ENCODE peak calls at places on chromosomes 5 and 9, in four cellular contexts. K, M, E and B are unnamed samples.

GRCh38 chr5:53013857-53014256 is 24.7 kb downstream of the ITGA2 start:
- DNase-seq in M (no peak), K (no peak), E (no peak), B (no peak)

GRCh38 chr9:6930827-6931226 is 173.1 kb downstream of the KDM4C start:
- DNase-seq in K (no peak), E (no peak), M (no peak), B (no peak)

GRCh38 chr9:114969269-114969668 is 38.9 kb upstream of the TNFSF8 start:
- DNase-seq in E (no peak), K (no peak), M (no peak), B (no peak)

GRCh38 chr5:123538670-123539459 is 26.9 kb downstream of the CSNK1G3 start:
- DNase-seq in E (no peak), K (no peak), M (no peak), B (no peak)

GRCh38 chr9:34381323-34381722 is 4.6 kb upstream of the MYORG start:
- DNase-seq in K (no peak), M (no peak), E (peak; percentile 12), B (peak; percentile 55)

GRCh38 chr9:4739587-4740372 is 1.2 kb downstream of the AK3 start:
- DNase-seq in K (no peak), M (no peak), E (peak; percentile 19), B (no peak)

GRCh38 chr5:139340051-139340450 is 1.6 kb upstream of the PAIP2 start:
- DNase-seq in E (no peak), K (no peak), M (no peak), B (no peak)

GRCh38 chr9:93668261-93668871 is 92.0 kb downstream of the PHF2 start:
- DNase-seq in E (no peak), K (no peak), M (no peak), B (no peak)

GRCh38 chr5:82287625-82288024 is 9.5 kb upstream of the RPS23 start:
- DNase-seq in M (no peak), K (no peak), E (no peak), B (no peak)

GRCh38 chr5:167587768-167588167 is 703.7 kb upstream of the WWC1 start:
- DNase-seq in E (no peak), K (no peak), M (no peak), B (no peak)

GRCh38 chr5:35853652-35854051 is 3.0 kb upstream of the IL7R start:
- DNase-seq in E (no peak), M (no peak), K (no peak), B (no peak)

GRCh38 chr9:75358837-75359236 is 270.5 kb downstream of the OSTF1 start:
- DNase-seq in E (no peak), M (no peak), K (no peak), B (no peak)

GRCh38 chr5:43066799-43067741 is 27.0 kb upstream of the ANXA2R start:
- DNase-seq in M (peak; percentile 71), E (peak; percentile 93), K (peak; percentile 74), B (peak; percentile 96)

DNA sequence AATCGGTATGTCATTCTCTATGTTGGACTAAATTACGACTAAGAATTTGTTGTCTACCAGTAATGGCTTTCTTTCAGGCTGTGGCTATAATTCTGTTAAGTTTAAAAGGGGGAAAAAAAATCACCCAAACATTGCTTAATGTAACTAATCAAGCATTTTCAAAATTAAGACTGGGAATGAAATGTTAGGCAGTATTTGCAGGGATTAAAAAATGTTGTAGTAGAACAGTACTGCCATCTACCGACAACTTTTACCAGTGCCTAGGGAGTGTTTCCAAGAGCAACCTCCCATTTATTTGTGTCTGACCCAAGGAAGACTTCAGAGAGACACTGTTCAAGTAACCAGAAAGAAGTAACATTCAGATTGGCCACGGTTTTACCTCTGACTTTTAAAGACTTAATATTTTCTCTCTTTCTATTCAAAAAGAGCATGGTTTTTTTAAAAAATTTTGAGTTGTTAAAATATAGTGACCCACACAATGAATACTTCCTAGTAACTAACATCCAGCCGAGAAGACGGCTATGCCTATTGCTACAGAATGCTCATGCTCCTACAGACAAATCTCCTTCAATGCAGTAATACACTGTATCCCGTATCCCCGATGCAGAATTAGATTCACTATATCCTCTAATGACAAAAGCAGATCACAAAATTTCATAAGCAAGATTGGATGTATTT is 92.4 kb downstream of the ARL15 start:
- DNase-seq in M (no peak), E (peak; percentile 47), K (no peak), B (no peak)
- H3K4me3 ChIP-seq in M (no peak overlapping the region), E (no peak overlapping the region), K (no peak overlapping the region), B (no peak overlapping the region)

GRCh38 chr5:2749514-2750025 is 1.9 kb downstream of the IRX2 start:
- DNase-seq in E (no peak), K (no peak), M (no peak), B (peak; percentile 38)

GRCh38 chr5:2746642-2747041 is 4.8 kb downstream of the IRX2 start:
- DNase-seq in E (no peak), K (no peak), M (no peak), B (no peak)

GRCh38 chr5:2747372-2748179 is 3.9 kb downstream of the IRX2 start:
- DNase-seq in M (no peak), K (no peak), E (no peak), B (peak; percentile 44)

GRCh38 chr5:2748841-2749513 is 2.5 kb downstream of the IRX2 start:
- DNase-seq in E (no peak), K (no peak), M (no peak), B (no peak)

DNA sequence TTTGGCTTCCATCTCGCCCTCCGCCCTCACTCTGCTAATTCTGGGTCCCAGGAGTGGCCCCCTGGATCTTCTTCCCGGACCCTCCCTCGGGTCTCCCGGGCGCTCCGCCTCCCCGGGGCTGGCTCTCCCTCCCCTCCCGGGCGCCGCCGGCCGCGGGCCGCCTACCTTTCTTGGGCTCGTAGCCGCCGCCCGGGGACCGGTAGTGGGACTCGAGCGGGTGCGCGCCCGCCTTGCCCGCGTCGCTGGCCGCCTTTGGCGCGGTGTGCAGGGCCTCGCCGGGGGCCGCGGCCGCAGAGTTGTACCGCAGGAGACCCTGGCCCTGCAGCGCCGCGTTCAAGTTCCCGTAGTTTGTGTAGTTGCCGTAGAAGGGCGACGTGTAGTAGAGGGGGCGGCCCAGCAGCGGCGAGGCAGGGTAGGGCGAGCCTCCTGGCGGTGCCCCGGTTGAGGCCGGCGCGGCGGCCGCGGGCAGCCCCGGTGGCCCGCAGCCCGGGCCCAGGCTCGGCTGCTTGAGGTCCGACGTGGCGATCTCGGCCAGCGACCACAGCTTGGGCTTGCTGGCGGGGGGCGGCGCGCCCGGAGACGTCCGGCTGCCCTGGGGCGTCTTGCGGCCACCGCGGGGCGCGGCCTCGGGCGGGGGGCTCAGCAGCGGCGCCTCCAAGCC is 3.2 kb downstream of the IRX2 start:
- DNase-seq in E (no peak), K (no peak), M (no peak), B (peak; percentile 16)
- H3K9me3 ChIP-seq in E (no peaks in the 10 kb centered on the region), K (peaks cover 2% of the 10 kb centered on the region), M (no peaks in the 10 kb centered on the region), B (no peaks in the 10 kb centered on the region)

GRCh38 chr5:79202076-79202475 is 33.9 kb upstream of the JMY start:
- DNase-seq in K (no peak), E (no peak), M (no peak), B (no peak)
- H3K4me1 ChIP-seq in K (no peaks in the 10 kb centered on the region), E (no peaks in the 10 kb centered on the region), M (no peaks in the 10 kb centered on the region), B (no peaks in the 10 kb centered on the region)

GRCh38 chr9:684055-684949 is 157.2 kb upstream of the DMRT1 start:
- DNase-seq in K (no peak), E (no peak), M (no peak), B (no peak)
- H3K4me3 ChIP-seq in K (no peak overlapping the region), E (no peak overlapping the region), M (peak overlapping the region; percentile 25), B (no peak overlapping the region)